ENCODE peak calls at places on chromosome 6, in seven cellular contexts. A is MG63; V is adipocyte; O is neuronal stem cell; X is CD8-positive, alpha-beta T cell; G is heart left ventricle; C is CD8-positive, alpha-beta memory T cell. U is an unnamed sample. For H3K9me3, the result is how much of the 10 kb centered on the place peaks cover.

GRCh38 chr6:101666256-101666655 is 272.7 kb downstream of the GRIK2 start:
- DNase-seq in A (peak), V (peak), O (no peak), X (no peak), G (no peak), C (no peak), U (no peak)

GRCh38 chr6:37889015-37889885 is 69.7 kb downstream of the ZFAND3 start:
- DNase-seq in A (peak), V (no peak), O (no peak), X (no peak), G (no peak), C (no peak), U (no peak)

GRCh38 chr6:40436685-40437604 is 150.2 kb downstream of the LRFN2 start:
- DNase-seq in A (no peak), V (peak), O (no peak), X (no peak), G (no peak), C (no peak), U (no peak)

GRCh38 chr6:3005077-3005476 is 5.4 kb downstream of the NQO2 start:
- DNase-seq in A (no peak), V (no peak), O (no peak), X (no peak), G (no peak), C (no peak), U (no peak)

GRCh38 chr6:27280064-27280539 is 32.0 kb downstream of the POM121L2 start:
- DNase-seq in A (peak), V (peak), O (no peak), X (no peak), G (no peak), C (no peak), U (no peak)

GRCh38 chr6:54958446-54958845 is 111.9 kb downstream of the FAM83B start:
- DNase-seq in A (no peak), V (no peak), O (no peak), X (no peak), G (no peak), C (no peak), U (no peak)

GRCh38 chr6:2920671-2921112 is 17.6 kb upstream of the SERPINB9 start:
- DNase-seq in A (no peak), V (no peak), O (no peak), X (no peak), G (no peak), C (no peak), U (no peak)

GRCh38 chr6:90397929-90398674 is 101.5 kb upstream of the BACH2 start:
- DNase-seq in A (no peak), V (no peak), O (no peak), X (peak), G (no peak), C (peak), U (peak)

GRCh38 chr6:132391391-132392291 is 9.6 kb downstream of the MOXD1 start:
- DNase-seq in A (peak), V (peak), O (peak), X (no peak), G (peak), C (no peak), U (no peak)

GRCh38 chr6:38012573-38012972 is 193.0 kb downstream of the ZFAND3 start:
- DNase-seq in A (peak), V (peak), O (no peak), X (no peak), G (peak), C (no peak), U (no peak)

GRCh38 chr6:706161-706560 is 13.2 kb upstream of the EXOC2 start:
- DNase-seq in A (no peak), V (no peak), O (no peak), X (no peak), G (no peak), C (no peak), U (no peak)

GRCh38 chr6:14763139-14763538 is 482.7 kb upstream of the JARID2 start:
- DNase-seq in A (peak), V (peak), O (no peak), X (no peak), G (no peak), C (no peak), U (no peak)

GRCh38 chr6:129921169-129921817 is 60.2 kb upstream of the TMEM244 start:
- DNase-seq in A (no peak), V (no peak), O (no peak), X (no peak), G (no peak), C (no peak), U (no peak)

GRCh38 chr6:138673317-138674014 is 100.1 kb upstream of the CCDC28A start:
- DNase-seq in A (no peak), V (peak), O (no peak), X (no peak), G (no peak), C (no peak), U (no peak)

GRCh38 chr6:156977527-156978291 is 200.5 kb downstream of the ARID1B start:
- DNase-seq in A (peak), V (no peak), O (no peak), X (no peak), G (peak), C (no peak), U (no peak)

GRCh38 chr6:114364295-114364694 is 21.5 kb upstream of the HS3ST5 start:
- DNase-seq in A (peak), V (peak), O (no peak), X (no peak), G (no peak), C (no peak), U (no peak)

GRCh38 chr6:4271761-4272505 is 136.6 kb upstream of the ECI2 start:
- DNase-seq in A (no peak), V (peak), O (no peak), X (no peak), G (no peak), C (no peak), U (no peak)

GRCh38 chr6:25388776-25389175 is 109.6 kb downstream of the CARMIL1 start:
- DNase-seq in A (no peak), V (no peak), O (no peak), X (no peak), G (no peak), C (no peak), U (no peak)

GRCh38 chr6:57097596-57097995 is 7.6 kb downstream of the ZNF451 start:
- DNase-seq in A (no peak), V (peak), O (no peak), X (no peak), G (no peak), C (no peak), U (no peak)

GRCh38 chr6:7993399-7993798 is 70.8 kb downstream of the BLOC1S5 start:
- DNase-seq in A (no peak), V (no peak), O (no peak), X (no peak), G (no peak), C (no peak), U (no peak)

GRCh38 chr6:157443066-157443800 is 62.2 kb downstream of the ZDHHC14 start:
- DNase-seq in A (no peak), V (peak), O (no peak), X (no peak), G (no peak), C (no peak), U (no peak)

GRCh38 chr6:89566930-89567634 is 71.5 kb downstream of the LYRM2 start:
- DNase-seq in A (no peak), V (no peak), O (peak), X (no peak), G (no peak), C (no peak), U (no peak)

GRCh38 chr6:33271098-33271607 is 523 bp downstream of the VPS52 start:
- DNase-seq in A (peak), V (no peak), O (no peak), X (no peak), G (no peak), C (no peak), U (no peak)

GRCh38 chr6:93749191-93749590 is 329.8 kb upstream of the EPHA7 start:
- DNase-seq in A (no peak), V (no peak), O (no peak), X (no peak), G (no peak), C (no peak), U (no peak)

GRCh38 chr6:118903691-118904090 is 9.7 kb downstream of the ASF1A start:
- DNase-seq in A (no peak), V (no peak), O (no peak), X (no peak), G (no peak), C (no peak), U (no peak)

GRCh38 chr6:118476554-118476953 is 71.5 kb upstream of the PLN start:
- DNase-seq in A (no peak), V (no peak), O (no peak), X (no peak), G (no peak), C (no peak), U (no peak)

GRCh38 chr6:6455272-6455671 is 133.2 kb upstream of the LY86 start:
- DNase-seq in A (no peak), V (no peak), O (no peak), X (no peak), G (no peak), C (no peak), U (no peak)

GRCh38 chr6:129733290-129733689 is 23.3 kb upstream of the ARHGAP18 start:
- DNase-seq in A (no peak), V (no peak), O (no peak), X (no peak), G (no peak), C (no peak), U (no peak)

GRCh38 chr6:35931120-35931561 is 10.2 kb upstream of the SRPK1 start:
- DNase-seq in A (no peak), V (no peak), O (peak), X (no peak), G (no peak), C (no peak), U (no peak)

GRCh38 chr6:42984924-42985475 is 630 bp downstream of the PPP2R5D start:
- DNase-seq in A (no peak), V (peak), O (no peak), X (no peak), G (no peak), C (no peak), U (no peak)

GRCh38 chr6:154954352-154954751 is 40.8 kb upstream of the TIAM2 start:
- DNase-seq in A (no peak), V (no peak), O (no peak), X (no peak), G (no peak), C (no peak), U (no peak)

GRCh38 chr6:34834789-34835518 is 43.1 kb downstream of the BLTP3A start:
- DNase-seq in A (no peak), V (peak), O (no peak), X (no peak), G (no peak), C (no peak), U (no peak)

GRCh38 chr6:170076466-170077165 is 214.3 kb downstream of the DLL1 start:
- DNase-seq in A (no peak), V (no peak), O (no peak), X (no peak), G (no peak), C (no peak), U (no peak)
- H3K9me3 ChIP-seq in A (under half), V (under half), O (under half), X (under half), G (under half), C (under half), U (under half)

GRCh38 chr6:135481786-135482369 is 15.7 kb downstream of the AHI1 start:
- DNase-seq in A (no peak), V (peak), O (no peak), X (no peak), G (no peak), C (no peak), U (no peak)
- H3K9me3 ChIP-seq in A (under half), V (half or more), O (half or more), X (under half), G (under half), C (under half), U (under half)

DNA sequence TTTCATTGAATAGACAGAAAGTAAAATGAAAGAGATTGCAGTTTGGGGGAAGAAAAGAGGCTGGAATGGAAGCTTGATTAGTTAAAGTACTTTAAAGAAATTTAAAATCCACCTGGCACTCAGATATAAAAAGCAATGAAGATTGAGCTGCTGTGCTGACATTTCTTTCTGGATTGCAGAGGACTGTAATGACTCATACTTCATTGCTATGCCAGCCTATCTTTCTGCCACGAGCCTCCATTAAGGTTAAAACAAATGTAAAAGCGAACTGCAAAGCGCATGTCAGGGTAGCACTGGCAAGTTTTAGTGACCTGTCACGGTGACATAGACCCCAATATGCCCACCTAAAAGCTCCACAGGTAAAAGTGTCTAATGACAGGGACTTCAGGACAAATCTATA is 449.6 kb downstream of the C6orf118 start:
- DNase-seq in A (no peak), V (no peak), O (no peak), X (no peak), G (no peak), C (no peak), U (no peak)
- H3K9me3 ChIP-seq in A (under half), V (under half), O (under half), X (under half), G (under half), C (under half), U (under half)

GRCh38 chr6:137107767-137108105 is 63.0 kb upstream of the IL20RA start:
- DNase-seq in A (no peak), V (no peak), O (no peak), X (no peak), G (no peak), C (no peak), U (no peak)
- H3K9me3 ChIP-seq in A (under half), V (under half), O (under half), X (under half), G (under half), C (under half), U (under half)

GRCh38 chr6:22383016-22383415 is 86.2 kb upstream of the PRL start:
- DNase-seq in A (no peak), V (no peak), O (no peak), X (no peak), G (no peak), C (no peak), U (no peak)
- H3K9me3 ChIP-seq in A (under half), V (under half), O (under half), X (under half), G (under half), C (under half), U (under half)

GRCh38 chr6:123105561-123105960 is 109.5 kb downstream of the CLVS2 start:
- DNase-seq in A (no peak), V (no peak), O (no peak), X (no peak), G (no peak), C (no peak), U (no peak)
- H3K9me3 ChIP-seq in A (under half), V (under half), O (under half), X (under half), G (under half), C (under half), U (under half)

GRCh38 chr6:17490724-17491123 is 97.3 kb downstream of the CAP2 start:
- DNase-seq in A (peak), V (no peak), O (no peak), X (no peak), G (no peak), C (no peak), U (no peak)
- H3K9me3 ChIP-seq in A (under half), V (under half), O (under half), X (under half), G (under half), C (under half), U (under half)

DNA sequence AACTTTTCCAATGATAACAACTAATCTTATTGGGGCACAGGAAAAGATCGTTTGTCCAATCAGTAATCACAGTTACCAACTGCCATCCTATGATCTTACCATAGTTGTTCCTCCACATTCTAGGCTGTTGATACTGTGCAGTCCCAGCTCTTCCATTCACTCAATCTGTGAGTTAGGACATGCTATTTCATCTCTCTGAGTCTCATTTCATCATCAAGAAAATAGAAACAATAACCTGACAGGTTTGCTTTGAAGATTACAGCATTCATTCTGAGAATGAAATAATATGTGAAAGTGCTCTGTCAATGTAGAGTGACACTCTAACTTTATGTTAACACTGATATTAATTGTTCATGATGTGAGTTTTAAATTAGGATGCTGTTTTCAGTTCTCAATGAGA is 89.8 kb downstream of the KIF13A start:
- DNase-seq in A (no peak), V (no peak), O (no peak), X (no peak), G (no peak), C (no peak), U (no peak)
- H3K9me3 ChIP-seq in A (under half), V (under half), O (under half), X (under half), G (under half), C (under half), U (under half)

DNA sequence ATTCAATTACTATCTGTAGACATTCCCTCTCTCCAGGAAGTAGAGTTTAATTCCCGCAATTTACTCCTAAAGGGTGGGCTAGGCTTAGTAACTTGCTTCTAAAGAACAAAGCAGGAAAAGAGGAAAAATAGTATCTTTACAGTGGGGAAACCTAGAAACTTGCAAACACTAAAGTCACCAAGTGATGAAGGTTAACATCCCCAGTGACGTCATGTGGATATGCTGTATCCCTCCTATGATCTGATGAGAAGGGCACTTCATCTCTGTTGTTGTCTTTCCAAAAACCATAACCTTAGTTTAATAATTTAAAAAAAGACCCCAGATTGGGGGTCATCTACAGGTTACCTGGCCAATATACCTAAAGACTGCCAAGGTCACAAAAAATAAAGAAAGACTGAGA is 17.3 kb downstream of the SLC22A16 start:
- DNase-seq in A (no peak), V (no peak), O (no peak), X (no peak), G (no peak), C (no peak), U (no peak)
- H3K9me3 ChIP-seq in A (under half), V (under half), O (under half), X (under half), G (under half), C (under half), U (under half)

GRCh38 chr6:162053084-162053483 is 674.5 kb downstream of the PRKN start:
- DNase-seq in A (no peak), V (no peak), O (no peak), X (no peak), G (no peak), C (no peak), U (no peak)
- H3K9me3 ChIP-seq in A (under half), V (under half), O (under half), X (under half), G (under half), C (under half), U (under half)